ENCODE peak calls at places on chromosomes 6 and 20, in six cellular contexts. D is pancreas, P is cardiac muscle cell, H is neural progenitor cell, I is AG04450, S is right cardiac atrium. W is an unnamed sample.

GRCh38 chr6:43061861-43062260 is 2.4 kb downstream of the KLC4 start:
- DNase-seq in S (no peak), D (no peak), I (no peak), P (no peak), H (no peak), W (no peak)

GRCh38 chr20:7650481-7650880 is 289.8 kb downstream of the HAO1 start:
- DNase-seq in D (no peak), H (peak; percentile 3), I (no peak), P (peak; percentile 36), S (no peak), W (no peak)

GRCh38 chr20:25233016-25233772 is 14.7 kb upstream of the PYGB start:
- DNase-seq in I (no peak), D (peak; percentile 86), P (peak; percentile 73), H (peak; percentile 42), S (peak; percentile 84), W (no peak)

GRCh38 chr20:32142991-32143390 is 33.5 kb downstream of the TM9SF4 start:
- DNase-seq in P (no peak), S (no peak), I (no peak), H (no peak), D (no peak), W (no peak)

GRCh38 chr20:61015602-61016001 is 236.5 kb upstream of the CDH4 start:
- DNase-seq in P (no peak), D (no peak), I (no peak), S (no peak), H (no peak), W (no peak)

GRCh38 chr6:12899080-12899815 is 182.7 kb downstream of the PHACTR1 start:
- DNase-seq in S (no peak), I (no peak), D (no peak), H (no peak), P (no peak), W (no peak)

GRCh38 chr20:10129749-10130148 is 88.9 kb upstream of the SNAP25 start:
- DNase-seq in D (no peak), S (no peak), P (no peak), H (no peak), I (no peak), W (no peak)

GRCh38 chr20:33664762-33665144 is 2.0 kb upstream of the ACTL10 start:
- DNase-seq in S (no peak), I (no peak), P (no peak), D (peak; percentile 9), H (no peak), W (peak; percentile 44)

GRCh38 chr6:27865952-27866369 is 46.2 kb downstream of the OR2B2 start:
- DNase-seq in I (no peak), S (no peak), H (peak; percentile 58), P (peak; percentile 13), D (no peak), W (peak; percentile 35)

GRCh38 chr6:93105017-93105416 is 314.3 kb downstream of the EPHA7 start:
- DNase-seq in S (no peak), D (no peak), H (no peak), I (no peak), P (peak; percentile 69), W (no peak)

GRCh38 chr20:58268936-58269619 is 40.4 kb upstream of the RAB22A start:
- DNase-seq in D (no peak), H (no peak), S (no peak), I (no peak), P (peak; percentile 21), W (no peak)

GRCh38 chr20:53773792-53774371 is 180.2 kb upstream of the ZNF217 start:
- DNase-seq in P (peak; percentile 88), D (no peak), H (no peak), I (peak; percentile 78), S (no peak), W (no peak)

GRCh38 chr6:74222768-74223321 is 526.8 kb downstream of the CD109 start:
- DNase-seq in H (peak; percentile 58), S (no peak), P (no peak), I (peak; percentile 7), D (no peak), W (no peak)

GRCh38 chr20:48984575-48985219 is 61.4 kb upstream of the CSE1L start:
- DNase-seq in I (no peak), S (no peak), P (no peak), H (peak; percentile 3), D (peak; percentile 75), W (no peak)

GRCh38 chr6:111997863-111998191 is 56.1 kb upstream of the CCN6 start:
- DNase-seq in I (no peak), H (no peak), P (no peak), S (peak; percentile 71), D (no peak), W (no peak)
- H3K4me3 ChIP-seq in I (no peak overlapping the region), H (no peak overlapping the region), P (no peak overlapping the region), S (no peak overlapping the region), D (no peak overlapping the region), W (no peak overlapping the region)

DNA sequence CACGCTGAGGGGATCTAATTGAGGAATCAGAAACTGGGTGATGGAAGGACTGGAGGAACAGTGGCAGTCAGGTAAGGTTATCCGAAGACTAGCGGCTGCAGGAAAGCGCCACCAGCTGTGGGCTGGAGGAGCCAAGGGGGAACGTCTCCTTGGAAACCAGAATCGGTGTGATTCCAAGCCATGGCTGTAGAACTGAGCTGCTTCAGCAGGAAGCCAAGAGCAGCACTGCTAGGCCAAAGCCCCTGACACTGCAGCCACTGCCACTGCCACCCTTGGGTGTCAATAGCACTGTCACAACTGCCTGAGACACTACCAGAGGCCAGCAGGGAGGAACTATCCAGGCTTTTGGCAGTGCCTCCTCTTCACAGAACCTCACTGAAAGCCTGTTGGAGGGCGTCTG is 289.5 kb upstream of the SUPT3H start:
- DNase-seq in I (no peak), P (no peak), S (no peak), H (peak; percentile 40), D (no peak), W (peak; percentile 50)
- H3K27me3 ChIP-seq in I (no peaks in the 10 kb centered on the region), P (peaks cover 38% of the 10 kb centered on the region), S (no peaks in the 10 kb centered on the region), H (peaks cover 30% of the 10 kb centered on the region), D (peaks cover 8% of the 10 kb centered on the region), W (peaks cover 21% of the 10 kb centered on the region)

DNA sequence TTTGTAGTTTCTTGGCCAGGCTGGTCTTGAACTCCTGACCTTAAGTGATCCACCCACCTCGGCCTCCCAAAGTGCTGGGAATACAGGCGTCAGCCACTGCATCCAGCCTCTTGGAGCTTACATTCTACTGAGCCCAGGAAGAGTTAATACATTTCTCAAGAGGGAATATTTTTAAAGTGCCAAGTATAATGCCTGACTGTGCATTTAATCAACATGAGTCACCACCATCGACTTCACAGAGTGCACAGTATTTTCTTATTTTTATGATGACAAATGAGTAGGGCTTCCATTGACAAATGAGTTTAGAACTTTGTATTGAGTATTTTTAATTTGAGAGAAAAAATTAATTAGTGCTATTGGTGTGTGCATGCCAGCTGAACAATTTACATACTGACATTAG is 72.2 kb downstream of the SASH1 start:
- DNase-seq in I (no peak), H (no peak), S (no peak), D (no peak), P (peak; percentile 84), W (no peak)
- H3K4me3 ChIP-seq in I (no peak overlapping the region), H (no peak overlapping the region), S (no peak overlapping the region), D (no peak overlapping the region), P (no peak overlapping the region), W (no peak overlapping the region)

GRCh38 chr6:36840471-36841461 is 1.5 kb upstream of the CPNE5 start:
- DNase-seq in H (peak; percentile 55), I (no peak), S (peak; percentile 48), P (peak; percentile 39), D (no peak), W (peak; percentile 85)

GRCh38 chr6:36838896-36839818 is at the start of gene CPNE5:
- DNase-seq in P (no peak), I (no peak), H (peak; percentile 74), S (peak; percentile 55), D (no peak), W (peak; percentile 87)

GRCh38 chr6:36839819-36840379 is 655 bp upstream of the CPNE5 start:
- DNase-seq in H (peak; percentile 77), P (peak; percentile 54), S (peak; percentile 62), D (no peak), I (no peak), W (peak; percentile 88)

GRCh38 chr6:36843169-36843568 is 3.9 kb upstream of the CPNE5 start:
- DNase-seq in D (no peak), I (no peak), H (no peak), P (no peak), S (no peak), W (no peak)

GRCh38 chr6:36841756-36842155 is 2.5 kb upstream of the CPNE5 start:
- DNase-seq in P (no peak), D (no peak), S (no peak), H (no peak), I (no peak), W (no peak)
- H3K27me3 ChIP-seq in P (peaks cover 19% of the 10 kb centered on the region), D (no peaks in the 10 kb centered on the region), S (no peaks in the 10 kb centered on the region), H (peaks cover 70% of the 10 kb centered on the region), I (peaks cover 21% of the 10 kb centered on the region), W (peaks cover 49% of the 10 kb centered on the region)

GRCh38 chr20:62374431-62375152 is 7.5 kb upstream of the LAMA5 start:
- DNase-seq in I (no peak), P (no peak), S (no peak), H (no peak), D (no peak), W (no peak)

GRCh38 chr20:62376112-62377063 is 9.3 kb upstream of the LAMA5 start:
- DNase-seq in I (no peak), P (peak; percentile 88), S (peak; percentile 55), D (peak; percentile 64), H (peak; percentile 96), W (peak; percentile 97)

GRCh38 chr20:62377064-62377461 is 9.8 kb upstream of the RPS21 start:
- DNase-seq in I (no peak), H (no peak), S (no peak), D (no peak), P (no peak), W (no peak)

GRCh38 chr20:62378215-62378614 is 8.7 kb upstream of the RPS21 start:
- DNase-seq in D (no peak), S (no peak), I (no peak), H (no peak), P (no peak), W (no peak)

DNA sequence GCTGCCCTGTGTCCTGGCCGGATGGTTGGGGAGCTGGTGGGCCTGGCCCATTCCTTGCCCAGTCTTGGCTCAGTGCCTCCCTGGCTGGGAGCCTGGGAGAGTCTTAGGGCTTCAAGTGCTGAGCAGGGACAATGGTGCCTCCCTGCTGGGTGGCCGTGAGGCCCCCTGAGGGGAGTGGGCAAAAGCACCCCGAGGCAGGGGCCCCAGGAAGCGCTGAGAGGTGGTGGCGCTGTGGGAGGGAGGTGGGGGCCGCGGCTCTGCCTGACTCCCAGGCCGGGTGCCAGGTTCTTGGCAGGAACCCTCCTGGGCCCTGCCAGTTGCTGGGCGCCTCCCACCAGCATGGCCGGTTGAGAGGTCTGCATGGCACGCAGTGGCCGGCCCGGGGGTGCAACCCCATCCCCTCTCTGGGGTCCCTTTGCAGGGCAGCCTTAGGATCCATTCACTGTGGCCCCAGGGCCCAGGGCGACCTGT is 9.3 kb upstream of the RPS21 start:
- DNase-seq in I (no peak), S (peak; percentile 53), P (no peak), H (no peak), D (no peak), W (no peak)
- H3K4me3 ChIP-seq in I (no peak overlapping the region), S (no peak overlapping the region), P (no peak overlapping the region), H (no peak overlapping the region), D (no peak overlapping the region), W (no peak overlapping the region)

GRCh38 chr20:23584434-23585199 is 16.3 kb upstream of the CST9L start:
- DNase-seq in S (no peak), H (no peak), I (no peak), P (peak; percentile 37), D (no peak), W (no peak)
- H3K27me3 ChIP-seq in S (no peaks in the 10 kb centered on the region), H (no peaks in the 10 kb centered on the region), I (no peaks in the 10 kb centered on the region), P (no peaks in the 10 kb centered on the region), D (no peaks in the 10 kb centered on the region), W (no peaks in the 10 kb centered on the region)

GRCh38 chr20:18240997-18241396 is 47.3 kb upstream of the ZNF133 start:
- DNase-seq in I (no peak), D (no peak), P (no peak), H (no peak), S (no peak), W (no peak)
- H3K4me3 ChIP-seq in I (no peak overlapping the region), D (no peak overlapping the region), P (no peak overlapping the region), H (no peak overlapping the region), S (no peak overlapping the region), W (no peak overlapping the region)